ENCODE peak calls at places on chromosomes 1 and 21, in four cellular contexts. G is neuronal stem cell, E is mesendoderm, Y is mesenchymal stem cell. D is an unnamed sample. For H3K36me3, the result is how much of the 10 kb centered on the place peaks cover.

GRCh38 chr1:8182034-8182761 is 135.7 kb upstream of the SLC45A1 start:
- DNase-seq in E (peak), Y (peak), G (no peak), D (peak)

GRCh38 chr1:206808615-206809014 is 36.3 kb upstream of the IL10 start:
- DNase-seq in G (no peak), Y (peak), E (peak), D (peak)

GRCh38 chr1:102550729-102551384 is 554.1 kb upstream of the OLFM3 start:
- DNase-seq in E (peak), G (no peak), Y (peak), D (peak)

GRCh38 chr1:9242338-9242969 is 7.9 kb downstream of the H6PD start:
- DNase-seq in G (no peak), Y (no peak), E (no peak), D (no peak)

GRCh38 chr1:97919568-97920261 is 1.1 kb downstream of the DPYD start:
- DNase-seq in E (no peak), G (no peak), Y (peak), D (peak)

GRCh38 chr21:16302851-16303282 is 573.1 kb downstream of the USP25 start:
- DNase-seq in E (no peak), G (no peak), Y (peak), D (peak)

GRCh38 chr1:182299728-182300581 is 91.6 kb downstream of the GLUL start:
- DNase-seq in Y (no peak), G (no peak), E (peak), D (no peak)

GRCh38 chr1:1550591-1551432 is 10.4 kb upstream of the TMEM240 start:
- DNase-seq in G (no peak), Y (peak), E (peak), D (peak)

GRCh38 chr1:241742084-241742483 is 90.0 kb downstream of the WDR64 start:
- DNase-seq in G (no peak), Y (no peak), E (no peak), D (no peak)

GRCh38 chr1:247189981-247190798 is 18.4 kb upstream of the ZNF124 start:
- DNase-seq in E (no peak), G (no peak), Y (no peak), D (no peak)

GRCh38 chr1:48730164-48730864 is 46.4 kb downstream of the BEND5 start:
- DNase-seq in Y (no peak), G (no peak), E (no peak), D (no peak)
- H3K36me3 ChIP-seq in Y (under half), G (half or more), E (under half), D (under half)

GRCh38 chr1:70910013-70910412 is 137.6 kb downstream of the PTGER3 start:
- DNase-seq in G (no peak), E (no peak), Y (no peak), D (no peak)
- H4K8ac ChIP-seq in G (no peak), E (no peak), Y (no peak), D (no peak)

GRCh38 chr1:168589136-168589535 is 12.7 kb downstream of the XCL1 start:
- DNase-seq in G (no peak), Y (no peak), E (no peak), D (no peak)
- H3K36me3 ChIP-seq in G (under half), Y (under half), E (under half), D (under half)

GRCh38 chr1:21961337-21961736 is 15.5 kb upstream of the CELA3B start:
- DNase-seq in E (no peak), Y (no peak), G (no peak), D (no peak)

GRCh38 chr1:21952806-21953514 is 15.8 kb upstream of the HSPG2 start:
- DNase-seq in Y (no peak), E (no peak), G (no peak), D (no peak)

GRCh38 chr1:21955058-21955457 is 17.9 kb upstream of the HSPG2 start:
- DNase-seq in G (no peak), E (no peak), Y (no peak), D (no peak)

GRCh38 chr1:21955474-21956281 is 18.6 kb upstream of the HSPG2 start:
- DNase-seq in Y (no peak), E (peak), G (no peak), D (no peak)

GRCh38 chr1:21956720-21957552 is 19.8 kb upstream of the HSPG2 start:
- DNase-seq in Y (peak), G (no peak), E (no peak), D (peak)
- H4K8ac ChIP-seq in Y (no peak), G (no peak), E (no peak), D (peak)

DNA sequence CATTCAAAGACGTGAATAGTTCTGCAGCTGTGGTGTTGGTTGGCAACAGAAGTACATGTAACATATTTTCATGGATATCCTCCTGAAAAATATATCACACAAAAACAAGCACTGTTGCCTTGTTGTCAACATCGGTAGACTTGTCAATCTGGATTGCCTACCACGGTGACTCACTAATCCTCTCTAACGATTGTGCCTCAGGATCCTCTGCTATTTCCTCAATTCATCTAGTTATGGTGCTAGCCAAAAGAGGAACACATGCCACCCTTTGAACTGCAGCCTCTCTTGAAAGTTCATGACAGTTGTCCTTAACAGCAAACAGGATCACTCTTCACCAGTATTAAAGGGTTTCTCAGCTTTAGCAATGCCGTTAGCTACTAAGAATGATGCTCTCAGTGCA is 25.7 kb downstream of the RASAL2 start:
- DNase-seq in Y (no peak), G (no peak), E (no peak), D (no peak)
- H3K36me3 ChIP-seq in Y (under half), G (under half), E (under half), D (under half)